ENCODE peak calls at places on chromosomes 6 and 20, in eight cellular contexts. One of them, this sample, is unnamed. For H3K36me3, the result is how much of the 10 kb centered on the place peaks cover.

GRCh38 chr20:3808141-3808479 is 12.0 kb downstream of the CDC25B start:
- ATAC-seq in GM12878: no peak
- ATAC-seq in right lobe of liver: peak
- ATAC-seq in gastrocnemius medialis: peak
- ATAC-seq in HCT116: peak
- ATAC-seq in K562: no peak
- ATAC-seq in heart left ventricle: peak
- ATAC-seq in upper lobe of left lung: peak
- ATAC-seq in this sample: peak

GRCh38 chr6:82711992-82712788 is 348.6 kb downstream of the TPBG start:
- ATAC-seq in K562: no peak
- ATAC-seq in GM12878: no peak
- ATAC-seq in gastrocnemius medialis: peak
- ATAC-seq in right lobe of liver: no peak
- ATAC-seq in HCT116: no peak
- ATAC-seq in upper lobe of left lung: peak
- ATAC-seq in heart left ventricle: peak
- ATAC-seq in this sample: peak

GRCh38 chr20:63357921-63358905 is 2.9 kb downstream of the CHRNA4 start:
- ATAC-seq in HCT116: no peak
- ATAC-seq in heart left ventricle: peak
- ATAC-seq in gastrocnemius medialis: no peak
- ATAC-seq in GM12878: no peak
- ATAC-seq in upper lobe of left lung: no peak
- ATAC-seq in right lobe of liver: peak
- ATAC-seq in K562: no peak
- ATAC-seq in this sample: no peak

GRCh38 chr6:129709451-129709908 is 497 bp downstream of the ARHGAP18 start:
- ATAC-seq in right lobe of liver: no peak
- ATAC-seq in upper lobe of left lung: peak
- ATAC-seq in GM12878: peak
- ATAC-seq in gastrocnemius medialis: peak
- ATAC-seq in HCT116: peak
- ATAC-seq in K562: peak
- ATAC-seq in heart left ventricle: peak
- ATAC-seq in this sample: no peak

GRCh38 chr20:21435576-21435975 is 38.2 kb upstream of the NKX2-4 start:
- ATAC-seq in gastrocnemius medialis: no peak
- ATAC-seq in HCT116: no peak
- ATAC-seq in GM12878: no peak
- ATAC-seq in upper lobe of left lung: no peak
- ATAC-seq in heart left ventricle: no peak
- ATAC-seq in K562: no peak
- ATAC-seq in right lobe of liver: no peak
- ATAC-seq in this sample: no peak

GRCh38 chr20:15047100-15047499 is 709.7 kb upstream of the FLRT3 start:
- ATAC-seq in heart left ventricle: no peak
- ATAC-seq in gastrocnemius medialis: no peak
- ATAC-seq in HCT116: no peak
- ATAC-seq in K562: no peak
- ATAC-seq in upper lobe of left lung: no peak
- ATAC-seq in GM12878: no peak
- ATAC-seq in right lobe of liver: no peak
- ATAC-seq in this sample: no peak

GRCh38 chr6:24766685-24767462 is 7.9 kb upstream of the GMNN start:
- ATAC-seq in K562: peak
- ATAC-seq in heart left ventricle: no peak
- ATAC-seq in GM12878: peak
- ATAC-seq in HCT116: peak
- ATAC-seq in upper lobe of left lung: peak
- ATAC-seq in gastrocnemius medialis: no peak
- ATAC-seq in right lobe of liver: peak
- ATAC-seq in this sample: no peak

GRCh38 chr20:49590163-49591017 is 22.5 kb upstream of the PTGIS start:
- ATAC-seq in gastrocnemius medialis: no peak
- ATAC-seq in heart left ventricle: no peak
- ATAC-seq in HCT116: no peak
- ATAC-seq in K562: no peak
- ATAC-seq in upper lobe of left lung: no peak
- ATAC-seq in right lobe of liver: no peak
- ATAC-seq in GM12878: no peak
- ATAC-seq in this sample: no peak

GRCh38 chr20:35058184-35058583 is 34.4 kb downstream of the TRPC4AP start:
- ATAC-seq in heart left ventricle: no peak
- ATAC-seq in K562: no peak
- ATAC-seq in GM12878: no peak
- ATAC-seq in upper lobe of left lung: no peak
- ATAC-seq in HCT116: no peak
- ATAC-seq in gastrocnemius medialis: no peak
- ATAC-seq in right lobe of liver: no peak
- ATAC-seq in this sample: no peak

GRCh38 chr20:35060168-35060567 is 32.4 kb downstream of the TRPC4AP start:
- ATAC-seq in HCT116: no peak
- ATAC-seq in K562: no peak
- ATAC-seq in right lobe of liver: no peak
- ATAC-seq in upper lobe of left lung: no peak
- ATAC-seq in gastrocnemius medialis: no peak
- ATAC-seq in heart left ventricle: no peak
- ATAC-seq in GM12878: no peak
- ATAC-seq in this sample: no peak

GRCh38 chr20:35059612-35060011 is 33.0 kb downstream of the TRPC4AP start:
- ATAC-seq in gastrocnemius medialis: no peak
- ATAC-seq in upper lobe of left lung: no peak
- ATAC-seq in right lobe of liver: no peak
- ATAC-seq in K562: no peak
- ATAC-seq in GM12878: no peak
- ATAC-seq in heart left ventricle: no peak
- ATAC-seq in HCT116: no peak
- ATAC-seq in this sample: no peak

GRCh38 chr20:35062478-35062877 is 30.1 kb downstream of the TRPC4AP start:
- ATAC-seq in upper lobe of left lung: no peak
- ATAC-seq in GM12878: no peak
- ATAC-seq in right lobe of liver: no peak
- ATAC-seq in gastrocnemius medialis: no peak
- ATAC-seq in HCT116: no peak
- ATAC-seq in heart left ventricle: no peak
- ATAC-seq in K562: no peak
- ATAC-seq in this sample: no peak

DNA sequence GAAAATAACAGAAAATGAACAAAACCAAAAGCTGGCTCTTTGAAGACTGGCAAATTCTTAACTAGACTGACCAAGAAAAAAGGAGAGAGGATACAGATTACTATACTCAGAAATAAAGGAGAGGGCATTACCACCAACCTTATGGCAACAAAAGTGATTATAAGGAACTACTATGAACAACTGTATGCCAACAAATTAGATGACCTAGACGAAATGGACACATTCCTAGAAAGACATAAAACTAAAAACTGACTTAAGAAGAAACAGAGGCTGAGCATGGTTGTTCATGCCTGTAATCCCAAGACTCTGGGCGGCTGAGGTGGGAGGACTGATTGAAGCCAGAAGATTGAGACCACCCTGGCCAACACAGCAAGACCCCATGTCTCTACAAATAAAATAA is 33.5 kb downstream of the TRPC4AP start:
- ATAC-seq in upper lobe of left lung: no peak
- ATAC-seq in HCT116: no peak
- ATAC-seq in right lobe of liver: no peak
- ATAC-seq in heart left ventricle: no peak
- ATAC-seq in GM12878: no peak
- ATAC-seq in gastrocnemius medialis: no peak
- ATAC-seq in K562: no peak
- ATAC-seq in this sample: no peak
- H3K36me3 ChIP-seq in upper lobe of left lung: under half
- H3K36me3 ChIP-seq in HCT116: under half
- H3K36me3 ChIP-seq in right lobe of liver: under half
- H3K36me3 ChIP-seq in heart left ventricle: under half
- H3K36me3 ChIP-seq in GM12878: under half
- H3K36me3 ChIP-seq in gastrocnemius medialis: under half
- H3K36me3 ChIP-seq in K562: under half
- H3K36me3 ChIP-seq in this sample: under half

GRCh38 chr6:68343901-68344300 is 291.2 kb upstream of the ADGRB3 start:
- ATAC-seq in gastrocnemius medialis: no peak
- ATAC-seq in GM12878: peak
- ATAC-seq in right lobe of liver: peak
- ATAC-seq in HCT116: no peak
- ATAC-seq in heart left ventricle: no peak
- ATAC-seq in K562: peak
- ATAC-seq in upper lobe of left lung: no peak
- ATAC-seq in this sample: no peak
- TF ChIP-seq CTCF in gastrocnemius medialis: no peak
- TF ChIP-seq CTCF in GM12878: peak
- TF ChIP-seq CTCF in right lobe of liver: peak
- TF ChIP-seq CTCF in HCT116: peak
- TF ChIP-seq CTCF in heart left ventricle: peak
- TF ChIP-seq CTCF in K562: peak
- TF ChIP-seq CTCF in upper lobe of left lung: peak
- TF ChIP-seq CTCF in this sample: no peak

GRCh38 chr20:58998656-58999055 is 8.4 kb downstream of the CTSZ start:
- ATAC-seq in K562: no peak
- ATAC-seq in right lobe of liver: no peak
- ATAC-seq in upper lobe of left lung: no peak
- ATAC-seq in GM12878: no peak
- ATAC-seq in gastrocnemius medialis: no peak
- ATAC-seq in HCT116: no peak
- ATAC-seq in heart left ventricle: no peak
- ATAC-seq in this sample: no peak
- TF ChIP-seq POLR2A in K562: no peak
- TF ChIP-seq POLR2A in right lobe of liver: no peak
- TF ChIP-seq POLR2A in upper lobe of left lung: no peak
- TF ChIP-seq POLR2A in GM12878: peak
- TF ChIP-seq POLR2A in gastrocnemius medialis: no peak
- TF ChIP-seq POLR2A in HCT116: no peak
- TF ChIP-seq POLR2A in heart left ventricle: no peak
- TF ChIP-seq POLR2A in this sample: no peak

GRCh38 chr20:47687095-47687987 is 97.9 kb downstream of the SULF2 start:
- ATAC-seq in right lobe of liver: no peak
- ATAC-seq in GM12878: no peak
- ATAC-seq in HCT116: no peak
- ATAC-seq in upper lobe of left lung: no peak
- ATAC-seq in gastrocnemius medialis: no peak
- ATAC-seq in K562: no peak
- ATAC-seq in heart left ventricle: no peak
- ATAC-seq in this sample: no peak
- H3K36me3 ChIP-seq in right lobe of liver: under half
- H3K36me3 ChIP-seq in GM12878: under half
- H3K36me3 ChIP-seq in HCT116: under half
- H3K36me3 ChIP-seq in upper lobe of left lung: under half
- H3K36me3 ChIP-seq in gastrocnemius medialis: under half
- H3K36me3 ChIP-seq in K562: under half
- H3K36me3 ChIP-seq in heart left ventricle: under half
- H3K36me3 ChIP-seq in this sample: under half

GRCh38 chr20:23363257-23363649 is 1.3 kb downstream of the GZF1 start:
- ATAC-seq in K562: no peak
- ATAC-seq in gastrocnemius medialis: no peak
- ATAC-seq in heart left ventricle: peak
- ATAC-seq in right lobe of liver: no peak
- ATAC-seq in upper lobe of left lung: no peak
- ATAC-seq in HCT116: no peak
- ATAC-seq in GM12878: peak
- ATAC-seq in this sample: no peak

GRCh38 chr20:23368316-23369110 is 6.5 kb downstream of the GZF1 start:
- ATAC-seq in K562: no peak
- ATAC-seq in upper lobe of left lung: no peak
- ATAC-seq in right lobe of liver: peak
- ATAC-seq in heart left ventricle: no peak
- ATAC-seq in HCT116: no peak
- ATAC-seq in gastrocnemius medialis: no peak
- ATAC-seq in GM12878: no peak
- ATAC-seq in this sample: no peak

GRCh38 chr20:23366384-23366783 is 4.4 kb downstream of the GZF1 start:
- ATAC-seq in GM12878: no peak
- ATAC-seq in right lobe of liver: no peak
- ATAC-seq in HCT116: no peak
- ATAC-seq in heart left ventricle: no peak
- ATAC-seq in K562: no peak
- ATAC-seq in upper lobe of left lung: no peak
- ATAC-seq in gastrocnemius medialis: no peak
- ATAC-seq in this sample: no peak

GRCh38 chr20:23367770-23368169 is 5.8 kb downstream of the GZF1 start:
- ATAC-seq in GM12878: no peak
- ATAC-seq in heart left ventricle: no peak
- ATAC-seq in right lobe of liver: no peak
- ATAC-seq in upper lobe of left lung: no peak
- ATAC-seq in HCT116: no peak
- ATAC-seq in K562: no peak
- ATAC-seq in gastrocnemius medialis: no peak
- ATAC-seq in this sample: no peak

DNA sequence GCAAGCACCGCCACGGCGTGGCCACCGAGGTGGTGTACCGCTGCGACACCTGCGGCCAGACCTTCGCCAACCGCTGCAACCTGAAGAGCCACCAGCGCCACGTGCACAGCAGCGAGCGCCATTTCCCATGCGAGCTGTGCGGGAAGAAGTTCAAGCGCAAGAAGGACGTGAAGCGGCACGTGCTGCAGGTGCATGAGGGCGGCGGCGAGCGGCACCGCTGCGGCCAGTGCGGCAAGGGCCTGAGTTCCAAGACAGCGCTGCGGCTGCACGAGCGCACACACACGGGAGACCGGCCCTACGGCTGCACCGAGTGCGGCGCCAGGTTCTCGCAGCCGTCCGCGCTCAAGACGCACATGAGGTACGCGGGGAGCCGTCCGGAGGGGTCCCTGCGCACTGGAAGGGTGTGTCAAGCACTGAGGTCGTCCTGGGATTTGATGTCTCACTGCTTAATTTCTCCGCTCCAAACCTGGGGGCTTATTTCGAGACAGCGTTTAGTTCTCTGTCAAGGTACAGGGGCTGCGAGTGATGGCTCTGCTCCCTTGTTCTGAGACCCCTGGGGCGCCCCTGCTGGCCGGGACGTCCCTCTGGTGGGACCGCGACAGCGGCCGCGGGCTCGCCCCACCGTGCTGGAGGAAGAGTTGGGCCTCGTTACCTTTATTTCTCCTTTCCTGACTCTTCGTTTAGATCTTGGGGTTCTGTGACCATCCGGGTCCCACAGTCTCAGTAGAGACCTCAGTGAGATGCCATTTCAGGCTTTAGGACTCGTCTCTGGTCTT is 3.6 kb downstream of the GZF1 start:
- ATAC-seq in gastrocnemius medialis: no peak
- ATAC-seq in heart left ventricle: no peak
- ATAC-seq in K562: no peak
- ATAC-seq in GM12878: no peak
- ATAC-seq in right lobe of liver: no peak
- ATAC-seq in upper lobe of left lung: no peak
- ATAC-seq in HCT116: no peak
- ATAC-seq in this sample: no peak
- TF ChIP-seq CTCF in gastrocnemius medialis: no peak
- TF ChIP-seq CTCF in heart left ventricle: no peak
- TF ChIP-seq CTCF in K562: no peak
- TF ChIP-seq CTCF in GM12878: no peak
- TF ChIP-seq CTCF in right lobe of liver: no peak
- TF ChIP-seq CTCF in upper lobe of left lung: no peak
- TF ChIP-seq CTCF in HCT116: no peak
- TF ChIP-seq CTCF in this sample: no peak

DNA sequence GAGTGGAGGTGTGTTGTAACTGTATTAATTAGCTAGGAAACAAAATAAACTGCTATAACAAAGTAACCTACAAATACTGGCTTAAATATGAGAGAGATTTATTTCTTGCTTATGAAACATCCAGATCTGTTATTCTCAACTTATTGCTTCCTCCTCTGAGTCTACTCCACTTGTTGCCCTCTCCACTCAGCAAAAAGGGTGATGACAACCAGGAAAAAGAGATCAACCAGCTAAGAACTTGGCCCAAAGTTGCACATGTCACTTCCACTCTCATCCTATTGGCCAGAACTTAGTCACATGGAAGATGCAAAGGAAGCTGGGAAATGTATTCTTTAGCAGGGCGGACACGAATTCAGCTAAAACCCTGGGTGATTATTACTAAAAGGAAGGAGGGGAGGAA is 5.2 kb upstream of the TP53RK start:
- ATAC-seq in upper lobe of left lung: peak
- ATAC-seq in heart left ventricle: peak
- ATAC-seq in K562: peak
- ATAC-seq in GM12878: peak
- ATAC-seq in gastrocnemius medialis: peak
- ATAC-seq in HCT116: peak
- ATAC-seq in right lobe of liver: peak
- ATAC-seq in this sample: peak
- TF ChIP-seq POLR2A in upper lobe of left lung: no peak
- TF ChIP-seq POLR2A in heart left ventricle: no peak
- TF ChIP-seq POLR2A in K562: no peak
- TF ChIP-seq POLR2A in GM12878: no peak
- TF ChIP-seq POLR2A in gastrocnemius medialis: no peak
- TF ChIP-seq POLR2A in HCT116: no peak
- TF ChIP-seq POLR2A in right lobe of liver: no peak
- TF ChIP-seq POLR2A in this sample: no peak